ENCODE peak calls at places on chromosome 1, in eight cellular contexts. X is NCI-H524 treated with DMSO at 0.1 percent for 48 hours, C is anterior cingulate cortex, G is NCI-H1105, Y is HAP-1, S is nucleus accumbens, A is T-helper 17 cell, O is mesenteric fat pad. E is an unnamed sample.

GRCh38 chr1:53656062-53656915 is 82.7 kb downstream of the GLIS1 start:
- DNase-seq in X (no peak), C (no peak), G (no peak), Y (no peak), S (no peak), A (no peak), O (no peak), E (no peak)

GRCh38 chr1:183528577-183528976 is 56.3 kb downstream of the SMG7 start:
- DNase-seq in X (no peak), C (no peak), G (no peak), Y (no peak), S (no peak), A (no peak), O (no peak), E (no peak)

GRCh38 chr1:57411262-57411661 is 12.6 kb downstream of the DAB1 start:
- DNase-seq in X (no peak), C (no peak), G (no peak), Y (no peak), S (no peak), A (no peak), O (no peak), E (no peak)

GRCh38 chr1:235145639-235146038 is 15.4 kb downstream of the RBM34 start:
- DNase-seq in X (no peak), C (no peak), G (no peak), Y (no peak), S (no peak), A (no peak), O (no peak), E (no peak)

GRCh38 chr1:90007979-90008404 is 13.1 kb downstream of the ZNF326 start:
- DNase-seq in X (no peak), C (no peak), G (no peak), Y (no peak), S (no peak), A (no peak), O (no peak), E (no peak)

GRCh38 chr1:203797948-203798347 is 2.5 kb downstream of the ZBED6 start:
- DNase-seq in X (no peak), C (no peak), G (no peak), Y (no peak), S (no peak), A (no peak), O (no peak), E (peak; percentile 35)

GRCh38 chr1:154757149-154757548 is 112.9 kb downstream of the KCNN3 start:
- DNase-seq in X (no peak), C (no peak), G (no peak), Y (no peak), S (no peak), A (no peak), O (peak; percentile 37), E (no peak)

GRCh38 chr1:112070677-112071076 is 81.2 kb upstream of the KCND3 start:
- DNase-seq in X (no peak), C (no peak), G (no peak), Y (no peak), S (no peak), A (no peak), O (no peak), E (no peak)

GRCh38 chr1:198444792-198445191 is 95.7 kb downstream of the ATP6V1G3 start:
- DNase-seq in X (no peak), C (no peak), G (no peak), Y (no peak), S (no peak), A (no peak), O (no peak), E (no peak)

GRCh38 chr1:101618900-101619299 is 377.8 kb downstream of the OLFM3 start:
- DNase-seq in X (no peak), C (no peak), G (no peak), Y (no peak), S (no peak), A (no peak), O (no peak), E (no peak)

GRCh38 chr1:18676431-18676830 is 45.8 kb downstream of the PAX7 start:
- DNase-seq in X (no peak), C (no peak), G (no peak), Y (no peak), S (no peak), A (no peak), O (no peak), E (no peak)

GRCh38 chr1:110200190-110200589 is 9.9 kb upstream of the KCNC4 start:
- DNase-seq in X (no peak), C (no peak), G (no peak), Y (no peak), S (no peak), A (no peak), O (no peak), E (no peak)

GRCh38 chr1:81232505-81232904 is 568.2 kb upstream of the ADGRL2 start:
- DNase-seq in X (no peak), C (no peak), G (peak; percentile 19), Y (no peak), S (no peak), A (no peak), O (no peak), E (no peak)

GRCh38 chr1:96361961-96362360 is 359.6 kb upstream of the PTBP2 start:
- DNase-seq in X (no peak), C (no peak), G (no peak), Y (no peak), S (no peak), A (no peak), O (no peak), E (no peak)

GRCh38 chr1:226987179-226987536 is 47.1 kb downstream of the COQ8A start:
- DNase-seq in X (no peak), C (no peak), G (no peak), Y (no peak), S (no peak), A (no peak), O (no peak), E (no peak)

GRCh38 chr1:109928591-109929111 is 18.0 kb downstream of the CSF1 start:
- DNase-seq in X (no peak), C (no peak), G (no peak), Y (no peak), S (no peak), A (no peak), O (peak; percentile 88), E (no peak)

GRCh38 chr1:44276901-44277300 is 63.6 kb downstream of the DMAP1 start:
- DNase-seq in X (no peak), C (no peak), G (no peak), Y (no peak), S (no peak), A (no peak), O (no peak), E (peak; percentile 50)

GRCh38 chr1:25105836-25106235 is 126.5 kb downstream of the SYF2 start:
- DNase-seq in X (no peak), C (no peak), G (no peak), Y (no peak), S (no peak), A (no peak), O (no peak), E (no peak)

GRCh38 chr1:164617607-164618564 is 58.9 kb downstream of the PBX1 start:
- DNase-seq in X (peak; percentile 64), C (no peak), G (peak; percentile 15), Y (peak; percentile 64), S (no peak), A (no peak), O (no peak), E (peak; percentile 73)

GRCh38 chr1:228306275-228307217 is 98.7 kb downstream of the OBSCN start:
- DNase-seq in X (peak; percentile 6), C (no peak), G (no peak), Y (no peak), S (no peak), A (no peak), O (peak; percentile 75), E (no peak)

GRCh38 chr1:236494586-236495207 is 29.1 kb upstream of the LGALS8 start:
- DNase-seq in X (no peak), C (no peak), G (no peak), Y (no peak), S (no peak), A (no peak), O (no peak), E (no peak)

GRCh38 chr1:118077331-118078055 is 107.5 kb downstream of the SPAG17 start:
- DNase-seq in X (no peak), C (no peak), G (peak; percentile 24), Y (peak; percentile 11), S (no peak), A (no peak), O (no peak), E (peak; percentile 68)

GRCh38 chr1:109482796-109483638 is 688 bp upstream of the ATXN7L2 start:
- DNase-seq in X (peak; percentile 66), C (peak; percentile 77), G (peak; percentile 70), Y (peak; percentile 69), S (peak; percentile 63), A (peak; percentile 36), O (peak; percentile 89), E (peak; percentile 69)

GRCh38 chr1:107750364-107750959 is 214.5 kb downstream of the VAV3 start:
- DNase-seq in X (peak; percentile 19), C (peak; percentile 27), G (peak; percentile 73), Y (peak; percentile 76), S (peak; percentile 41), A (no peak), O (no peak), E (peak; percentile 83)

GRCh38 chr1:214031267-214031650 is 43.5 kb downstream of the PROX1 start:
- DNase-seq in X (no peak), C (no peak), G (no peak), Y (peak; percentile 41), S (no peak), A (no peak), O (no peak), E (no peak)

GRCh38 chr1:233327938-233328660 is 575 bp downstream of the MAP3K21 start:
- DNase-seq in X (no peak), C (no peak), G (no peak), Y (peak; percentile 26), S (no peak), A (peak; percentile 16), O (no peak), E (peak; percentile 84)

GRCh38 chr1:66711420-66711819 is 40.8 kb upstream of the DYNLT5 start:
- DNase-seq in X (no peak), C (no peak), G (no peak), Y (no peak), S (no peak), A (no peak), O (no peak), E (peak; percentile 64)

GRCh38 chr1:8439015-8439702 is 121.2 kb downstream of the SLC45A1 start:
- DNase-seq in X (peak; percentile 41), C (peak; percentile 71), G (peak; percentile 87), Y (peak; percentile 80), S (peak; percentile 75), A (no peak), O (no peak), E (peak; percentile 91)

GRCh38 chr1:44168520-44169098 is 27.2 kb upstream of the KLF18 start:
- DNase-seq in X (no peak), C (no peak), G (no peak), Y (no peak), S (no peak), A (no peak), O (no peak), E (no peak)

GRCh38 chr1:162740755-162741154 is 49.7 kb upstream of the HSD17B7 start:
- DNase-seq in X (no peak), C (no peak), G (no peak), Y (no peak), S (no peak), A (no peak), O (no peak), E (no peak)

GRCh38 chr1:6962956-6963915 is 178.0 kb downstream of the CAMTA1 start:
- DNase-seq in X (no peak), C (no peak), G (peak; percentile 98), Y (peak; percentile 99), S (no peak), A (peak; percentile 30), O (no peak), E (peak; percentile 57)

GRCh38 chr1:204506091-204506968 is 9.9 kb upstream of the MDM4 start:
- DNase-seq in X (peak; percentile 67), C (peak; percentile 76), G (peak; percentile 80), Y (peak; percentile 83), S (peak; percentile 56), A (peak; percentile 46), O (no peak), E (peak; percentile 94)

GRCh38 chr1:205633421-205633976 is 1.7 kb upstream of the ELK4 start:
- DNase-seq in X (no peak), C (no peak), G (no peak), Y (no peak), S (no peak), A (no peak), O (no peak), E (peak; percentile 11)

E was measured in DMS53.